ENCODE peak calls at places on chromosomes 4 and X, in six cellular contexts. N is Peyer's patch, S is body of pancreas, L is left lung, G is endothelial cell of umbilical vein, Q is heart right ventricle. R is an unnamed sample. For H3K36me3, the result is how much of the 10 kb centered on the place peaks cover.

GRCh38 chrX:49172280-49172780 is 632 bp downstream of the PLP2 start:
- DNase-seq in N (peak), S (peak), L (peak), G (peak), Q (peak), R (peak)

GRCh38 chr4:10104211-10104990 is 12.2 kb downstream of the WDR1 start:
- DNase-seq in N (no peak), S (no peak), L (no peak), G (no peak), Q (no peak), R (no peak)

GRCh38 chr4:176841730-176842129 is 49.0 kb upstream of the VEGFC start:
- DNase-seq in N (no peak), S (no peak), L (no peak), G (peak), Q (no peak), R (no peak)

GRCh38 chr4:41620594-41621256 is 82.8 kb downstream of the LIMCH1 start:
- DNase-seq in N (no peak), S (no peak), L (no peak), G (no peak), Q (peak), R (no peak)

GRCh38 chr4:67684839-67685531 is 16.0 kb downstream of the UBA6 start:
- DNase-seq in N (no peak), S (no peak), L (no peak), G (no peak), Q (no peak), R (no peak)

GRCh38 chr4:107719211-107719926 is 665 bp downstream of the PAPSS1 start:
- DNase-seq in N (no peak), S (peak), L (no peak), G (peak), Q (no peak), R (no peak)

GRCh38 chr4:108109997-108110416 is 58.7 kb downstream of the LEF1 start:
- DNase-seq in N (no peak), S (no peak), L (no peak), G (no peak), Q (no peak), R (no peak)

GRCh38 chr4:78061939-78062603 is 4.9 kb downstream of the FRAS1 start:
- DNase-seq in N (no peak), S (no peak), L (no peak), G (no peak), Q (no peak), R (no peak)

GRCh38 chr4:110108470-110108869 is 89.9 kb downstream of the ELOVL6 start:
- DNase-seq in N (no peak), S (no peak), L (no peak), G (no peak), Q (no peak), R (no peak)

DNA sequence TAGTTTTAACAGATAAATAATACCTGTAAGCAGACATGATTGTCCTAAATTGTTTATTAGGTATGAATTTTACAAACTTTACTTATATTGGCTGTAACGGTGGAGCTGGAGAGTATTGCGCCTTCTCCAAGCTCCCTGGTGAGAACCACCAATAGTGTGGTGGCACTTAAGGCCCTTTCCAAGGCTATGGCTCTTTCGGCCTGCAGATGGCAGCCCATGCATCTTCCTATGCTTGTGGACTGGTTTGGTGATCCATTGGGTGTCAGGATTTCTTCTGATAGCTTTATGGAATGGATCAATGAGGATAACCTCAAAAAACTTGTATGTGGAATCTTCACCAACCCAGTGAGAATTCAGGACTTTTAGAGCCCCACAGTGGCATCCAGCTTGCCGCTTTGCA is 7.8 kb downstream of the LARP1B start:
- DNase-seq in N (no peak), S (no peak), L (no peak), G (peak), Q (no peak), R (no peak)
- H3K36me3 ChIP-seq in N (under half), S (under half), L (under half), G (under half), Q (under half), R (under half)

GRCh38 chr4:142129473-142129872 is 493.1 kb downstream of the IL15 start:
- DNase-seq in N (no peak), S (no peak), L (no peak), G (peak), Q (no peak), R (no peak)

GRCh38 chr4:142129931-142130330 is 493.5 kb downstream of the IL15 start:
- DNase-seq in N (no peak), S (no peak), L (no peak), G (no peak), Q (no peak), R (no peak)

GRCh38 chr4:142126890-142127497 is 490.6 kb downstream of the IL15 start:
- DNase-seq in N (no peak), S (peak), L (no peak), G (peak), Q (no peak), R (peak)

GRCh38 chr4:142130636-142131035 is 494.3 kb downstream of the IL15 start:
- DNase-seq in N (no peak), S (no peak), L (no peak), G (peak), Q (no peak), R (no peak)

DNA sequence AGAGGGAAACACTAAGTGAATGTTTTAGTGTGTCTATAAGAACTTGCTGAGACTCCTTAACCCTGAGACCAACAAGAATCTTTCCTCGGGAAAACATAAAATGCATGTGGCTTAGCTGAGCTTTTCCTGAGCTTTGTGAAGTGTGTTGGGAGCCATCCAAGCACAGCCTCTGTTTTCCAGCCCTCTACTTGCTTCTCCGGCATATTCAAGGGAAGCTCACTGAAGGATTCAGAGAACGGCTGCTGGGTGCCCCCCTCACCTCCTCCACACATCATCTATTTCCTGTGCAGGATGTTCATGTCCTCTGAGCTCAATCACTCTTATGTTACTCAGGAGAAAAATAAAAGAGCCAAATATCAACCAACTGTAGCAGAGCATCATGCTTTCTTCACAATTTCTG is 492.1 kb downstream of the IL15 start:
- DNase-seq in N (no peak), S (no peak), L (peak), G (peak), Q (no peak), R (no peak)
- TF ChIP-seq CTCF in N (no peak), S (no peak), L (no peak), G (no peak), Q (no peak), R (no peak)

DNA sequence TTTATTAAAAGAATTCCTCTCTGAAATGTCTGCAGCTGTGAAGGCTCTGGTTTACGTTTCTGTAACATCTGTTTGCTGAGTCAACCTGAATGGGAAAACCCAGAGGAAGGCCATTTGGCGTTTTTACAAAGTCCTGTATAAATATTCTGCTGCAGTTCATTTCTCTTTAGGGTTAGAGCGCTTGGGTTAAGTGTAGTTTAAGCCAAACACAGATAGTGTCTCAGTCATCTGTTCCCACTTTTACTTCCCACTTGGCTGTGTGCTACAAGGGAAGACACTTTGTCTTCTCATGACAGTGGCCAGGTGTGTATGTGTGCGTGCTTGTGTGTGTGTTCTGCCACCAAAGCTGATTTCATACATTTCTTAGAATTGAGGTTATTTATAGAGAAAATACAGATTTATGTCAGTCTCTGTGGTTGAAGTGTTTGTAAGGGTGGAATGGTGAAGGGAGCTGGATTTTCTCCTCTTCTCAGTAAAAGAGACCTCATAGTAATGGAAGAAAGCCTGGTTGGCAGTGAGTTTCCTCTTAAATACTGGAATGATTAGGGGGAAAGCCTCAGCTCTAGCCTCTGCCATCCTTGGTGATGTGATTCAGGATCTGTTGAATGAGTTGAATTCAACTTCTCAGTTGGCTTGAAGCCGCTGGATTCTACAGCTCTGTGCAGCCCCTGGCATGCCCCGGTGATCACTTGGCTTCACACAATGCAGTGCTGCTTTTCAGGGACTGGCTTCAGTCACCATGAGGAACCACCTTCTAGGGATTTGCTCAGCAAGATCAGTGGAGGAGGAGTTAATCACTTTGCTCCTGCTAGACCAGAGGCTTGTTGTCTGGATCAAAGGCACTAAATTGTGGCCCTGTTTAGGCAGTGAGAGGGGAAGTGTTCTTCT is 50.6 kb downstream of the JADE1 start:
- DNase-seq in N (no peak), S (no peak), L (no peak), G (peak), Q (no peak), R (no peak)
- H3K36me3 ChIP-seq in N (under half), S (half or more), L (under half), G (under half), Q (under half), R (half or more)

DNA sequence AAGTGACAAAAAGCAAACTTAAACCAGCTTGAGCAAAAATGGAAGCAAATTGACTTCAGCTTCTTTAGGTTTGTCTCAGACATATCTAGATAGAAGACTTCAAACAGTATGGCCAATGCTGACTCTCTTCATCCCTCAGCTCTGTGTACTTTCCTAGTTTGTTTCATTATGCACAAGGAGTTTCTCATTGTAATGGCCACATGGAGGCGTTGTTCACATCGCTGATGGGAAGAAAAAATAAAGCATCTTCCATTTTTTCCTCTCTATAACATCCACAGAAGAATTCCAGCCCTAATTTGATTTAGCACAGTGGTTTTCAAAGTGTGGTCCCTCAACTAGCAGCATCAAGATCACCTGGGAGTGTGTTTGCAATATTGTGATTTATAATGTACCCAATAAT is 397.5 kb upstream of the PRKX start:
- DNase-seq in N (no peak), S (no peak), L (no peak), G (no peak), Q (no peak), R (no peak)
- TF ChIP-seq CTCF in N (no peak), S (no peak), L (no peak), G (no peak), Q (no peak), R (no peak)

R was measured in CD8-positive, alpha-beta T cell.